ENCODE peak calls at places on chromosomes 5 and 9, in nine cellular contexts. One of them, this sample, is unnamed.
A peak's percentile ranks its signal among the peaks of the same experiment; 100 is the strongest.

GRCh38 chr5:179262126-179262920 is 82.9 kb downstream of the ADAMTS2 start:
- DNase-seq in BE2C: no peak
- DNase-seq in H9: peak; percentile 22
- DNase-seq in HFFc6: no peak
- DNase-seq in Panc1: no peak
- DNase-seq in mammary epithelial cell: no peak
- DNase-seq in body of pancreas: peak; percentile 6
- DNase-seq in tibial artery: peak; percentile 59
- DNase-seq in heart right ventricle: no peak
- DNase-seq in this sample: no peak

GRCh38 chr5:180811623-180812119 is 9.1 kb upstream of the MGAT1 start:
- DNase-seq in tibial artery: peak; percentile 65
- DNase-seq in body of pancreas: no peak
- DNase-seq in heart right ventricle: no peak
- DNase-seq in Panc1: no peak
- DNase-seq in H9: no peak
- DNase-seq in HFFc6: no peak
- DNase-seq in mammary epithelial cell: peak; percentile 50
- DNase-seq in BE2C: no peak
- DNase-seq in this sample: no peak

GRCh38 chr5:127564002-127564769 is 46.7 kb downstream of the PRRC1 start:
- DNase-seq in mammary epithelial cell: peak; percentile 44
- DNase-seq in heart right ventricle: peak; percentile 47
- DNase-seq in body of pancreas: peak; percentile 53
- DNase-seq in H9: no peak
- DNase-seq in tibial artery: no peak
- DNase-seq in BE2C: peak; percentile 55
- DNase-seq in HFFc6: peak; percentile 33
- DNase-seq in Panc1: peak; percentile 42
- DNase-seq in this sample: peak; percentile 45

GRCh38 chr9:110526426-110526825 is 53.1 kb downstream of the SVEP1 start:
- DNase-seq in H9: no peak
- DNase-seq in body of pancreas: no peak
- DNase-seq in BE2C: no peak
- DNase-seq in HFFc6: peak; percentile 47
- DNase-seq in tibial artery: no peak
- DNase-seq in Panc1: no peak
- DNase-seq in mammary epithelial cell: peak; percentile 56
- DNase-seq in heart right ventricle: no peak
- DNase-seq in this sample: no peak

GRCh38 chr5:61202213-61202612 is 39.9 kb upstream of the SMIM15 start:
- DNase-seq in BE2C: no peak
- DNase-seq in heart right ventricle: no peak
- DNase-seq in tibial artery: no peak
- DNase-seq in H9: no peak
- DNase-seq in HFFc6: peak; percentile 12
- DNase-seq in mammary epithelial cell: peak; percentile 8
- DNase-seq in body of pancreas: no peak
- DNase-seq in Panc1: no peak
- DNase-seq in this sample: peak; percentile 52

GRCh38 chr9:85142461-85143401 is 473.2 kb downstream of the NTRK2 start:
- DNase-seq in mammary epithelial cell: peak; percentile 28
- DNase-seq in heart right ventricle: no peak
- DNase-seq in HFFc6: no peak
- DNase-seq in Panc1: peak; percentile 18
- DNase-seq in body of pancreas: peak; percentile 12
- DNase-seq in BE2C: no peak
- DNase-seq in tibial artery: peak; percentile 64
- DNase-seq in H9: no peak
- DNase-seq in this sample: peak; percentile 45

GRCh38 chr5:152542741-152543140 is 137.7 kb upstream of the NMUR2 start:
- DNase-seq in BE2C: no peak
- DNase-seq in body of pancreas: no peak
- DNase-seq in H9: peak; percentile 68
- DNase-seq in tibial artery: no peak
- DNase-seq in heart right ventricle: no peak
- DNase-seq in HFFc6: peak; percentile 2
- DNase-seq in Panc1: no peak
- DNase-seq in mammary epithelial cell: peak; percentile 47
- DNase-seq in this sample: no peak

GRCh38 chr5:158739941-158740340 is 359.8 kb downstream of the EBF1 start:
- DNase-seq in tibial artery: no peak
- DNase-seq in Panc1: no peak
- DNase-seq in BE2C: peak; percentile 39
- DNase-seq in H9: no peak
- DNase-seq in mammary epithelial cell: no peak
- DNase-seq in body of pancreas: no peak
- DNase-seq in heart right ventricle: peak; percentile 28
- DNase-seq in HFFc6: no peak
- DNase-seq in this sample: no peak

GRCh38 chr9:93471135-93471534 is 17.8 kb upstream of the FAM120AOS start:
- DNase-seq in Panc1: no peak
- DNase-seq in mammary epithelial cell: no peak
- DNase-seq in body of pancreas: no peak
- DNase-seq in BE2C: no peak
- DNase-seq in H9: no peak
- DNase-seq in tibial artery: no peak
- DNase-seq in HFFc6: no peak
- DNase-seq in heart right ventricle: no peak
- DNase-seq in this sample: no peak

GRCh38 chr9:126508171-126508591 is 105.5 kb upstream of the LMX1B start:
- DNase-seq in H9: no peak
- DNase-seq in HFFc6: no peak
- DNase-seq in body of pancreas: no peak
- DNase-seq in heart right ventricle: no peak
- DNase-seq in Panc1: no peak
- DNase-seq in mammary epithelial cell: no peak
- DNase-seq in BE2C: peak; percentile 6
- DNase-seq in tibial artery: peak; percentile 63
- DNase-seq in this sample: no peak

GRCh38 chr5:157400741-157401140 is 59.3 kb upstream of the NIPAL4 start:
- DNase-seq in tibial artery: no peak
- DNase-seq in heart right ventricle: no peak
- DNase-seq in body of pancreas: no peak
- DNase-seq in H9: no peak
- DNase-seq in Panc1: no peak
- DNase-seq in BE2C: no peak
- DNase-seq in HFFc6: no peak
- DNase-seq in mammary epithelial cell: no peak
- DNase-seq in this sample: no peak

GRCh38 chr5:154384480-154385235 is 61.1 kb upstream of the SAP30L start:
- DNase-seq in H9: no peak
- DNase-seq in BE2C: no peak
- DNase-seq in Panc1: no peak
- DNase-seq in heart right ventricle: no peak
- DNase-seq in tibial artery: no peak
- DNase-seq in mammary epithelial cell: no peak
- DNase-seq in HFFc6: no peak
- DNase-seq in body of pancreas: no peak
- DNase-seq in this sample: peak; percentile 78

GRCh38 chr5:98433022-98433421 is 340.4 kb upstream of the RGMB start:
- DNase-seq in tibial artery: no peak
- DNase-seq in HFFc6: no peak
- DNase-seq in Panc1: no peak
- DNase-seq in heart right ventricle: no peak
- DNase-seq in mammary epithelial cell: no peak
- DNase-seq in H9: no peak
- DNase-seq in body of pancreas: no peak
- DNase-seq in BE2C: no peak
- DNase-seq in this sample: no peak

GRCh38 chr9:89642789-89643188 is 38.0 kb downstream of the GADD45G start:
- DNase-seq in BE2C: peak; percentile 58
- DNase-seq in H9: no peak
- DNase-seq in heart right ventricle: no peak
- DNase-seq in body of pancreas: no peak
- DNase-seq in Panc1: no peak
- DNase-seq in tibial artery: no peak
- DNase-seq in HFFc6: no peak
- DNase-seq in mammary epithelial cell: no peak
- DNase-seq in this sample: no peak

GRCh38 chr5:142000709-142001484 is 11.9 kb downstream of the GNPDA1 start:
- DNase-seq in HFFc6: no peak
- DNase-seq in BE2C: peak; percentile 43
- DNase-seq in tibial artery: no peak
- DNase-seq in Panc1: no peak
- DNase-seq in heart right ventricle: no peak
- DNase-seq in mammary epithelial cell: no peak
- DNase-seq in body of pancreas: no peak
- DNase-seq in H9: no peak
- DNase-seq in this sample: no peak

GRCh38 chr5:168291281-168291960 is at the start of gene WWC1:
- DNase-seq in tibial artery: no peak
- DNase-seq in H9: peak; percentile 91
- DNase-seq in body of pancreas: peak; percentile 91
- DNase-seq in mammary epithelial cell: peak; percentile 84
- DNase-seq in heart right ventricle: no peak
- DNase-seq in HFFc6: no peak
- DNase-seq in BE2C: peak; percentile 57
- DNase-seq in Panc1: no peak
- DNase-seq in this sample: peak; percentile 84

GRCh38 chr5:140109050-140109817 is 4.7 kb upstream of the PURA start:
- DNase-seq in Panc1: no peak
- DNase-seq in BE2C: no peak
- DNase-seq in body of pancreas: no peak
- DNase-seq in HFFc6: peak; percentile 46
- DNase-seq in heart right ventricle: peak; percentile 11
- DNase-seq in H9: no peak
- DNase-seq in tibial artery: no peak
- DNase-seq in mammary epithelial cell: no peak
- DNase-seq in this sample: no peak

GRCh38 chr5:1386274-1386717 is 41.4 kb upstream of the CLPTM1L start:
- DNase-seq in tibial artery: no peak
- DNase-seq in Panc1: no peak
- DNase-seq in heart right ventricle: peak; percentile 14
- DNase-seq in body of pancreas: peak; percentile 76
- DNase-seq in mammary epithelial cell: peak; percentile 15
- DNase-seq in HFFc6: peak; percentile 0
- DNase-seq in H9: peak; percentile 69
- DNase-seq in BE2C: peak; percentile 40
- DNase-seq in this sample: peak; percentile 80

GRCh38 chr5:130243641-130244040 is 339.4 kb downstream of the CHSY3 start:
- DNase-seq in Panc1: no peak
- DNase-seq in H9: peak; percentile 35
- DNase-seq in BE2C: no peak
- DNase-seq in body of pancreas: no peak
- DNase-seq in HFFc6: no peak
- DNase-seq in tibial artery: no peak
- DNase-seq in mammary epithelial cell: no peak
- DNase-seq in heart right ventricle: no peak
- DNase-seq in this sample: no peak

GRCh38 chr5:143106175-143106574 is 297.3 kb downstream of the NR3C1 start:
- DNase-seq in BE2C: peak; percentile 43
- DNase-seq in H9: no peak
- DNase-seq in body of pancreas: peak; percentile 70
- DNase-seq in mammary epithelial cell: peak; percentile 53
- DNase-seq in Panc1: peak; percentile 20
- DNase-seq in heart right ventricle: peak; percentile 51
- DNase-seq in tibial artery: no peak
- DNase-seq in HFFc6: peak; percentile 41
- DNase-seq in this sample: no peak
- TF ChIP-seq CTCF in BE2C: peak; percentile 51
- TF ChIP-seq CTCF in H9: peak; percentile 40
- TF ChIP-seq CTCF in body of pancreas: peak; percentile 58
- TF ChIP-seq CTCF in mammary epithelial cell: peak; percentile 32
- TF ChIP-seq CTCF in Panc1: peak; percentile 33
- TF ChIP-seq CTCF in heart right ventricle: peak; percentile 32
- TF ChIP-seq CTCF in tibial artery: peak; percentile 15
- TF ChIP-seq CTCF in HFFc6: peak; percentile 56
- TF ChIP-seq CTCF in this sample: no peak

GRCh38 chr9:74609671-74610416 is 112.7 kb downstream of the RORB start:
- DNase-seq in tibial artery: no peak
- DNase-seq in heart right ventricle: no peak
- DNase-seq in HFFc6: no peak
- DNase-seq in mammary epithelial cell: peak; percentile 4
- DNase-seq in BE2C: no peak
- DNase-seq in H9: no peak
- DNase-seq in Panc1: no peak
- DNase-seq in body of pancreas: no peak
- DNase-seq in this sample: no peak
- TF ChIP-seq CTCF in tibial artery: no peak
- TF ChIP-seq CTCF in heart right ventricle: no peak
- TF ChIP-seq CTCF in HFFc6: no peak
- TF ChIP-seq CTCF in mammary epithelial cell: no peak
- TF ChIP-seq CTCF in BE2C: no peak
- TF ChIP-seq CTCF in H9: peak; percentile 37
- TF ChIP-seq CTCF in Panc1: no peak
- TF ChIP-seq CTCF in body of pancreas: no peak
- TF ChIP-seq CTCF in this sample: no peak

DNA sequence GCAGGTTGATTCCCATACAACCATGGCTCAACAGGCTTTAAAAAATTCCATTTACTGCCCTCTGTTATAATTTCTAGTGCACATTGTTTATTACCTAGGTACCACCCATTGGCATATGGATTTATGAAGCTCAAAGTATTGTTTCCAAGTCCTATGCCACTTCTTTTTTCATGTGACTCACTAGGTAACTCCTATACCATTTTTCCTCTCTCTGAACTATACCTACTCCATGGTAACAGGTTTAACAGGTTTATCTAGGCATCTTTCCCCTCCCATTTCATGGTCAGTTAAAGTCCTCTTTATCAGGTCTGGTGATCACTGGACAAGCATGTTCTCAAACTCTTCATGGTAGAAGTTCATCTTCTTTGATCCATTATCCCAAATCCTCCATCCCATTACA is 49.6 kb upstream of the ABCA1 start:
- DNase-seq in heart right ventricle: no peak
- DNase-seq in Panc1: no peak
- DNase-seq in HFFc6: no peak
- DNase-seq in BE2C: no peak
- DNase-seq in body of pancreas: no peak
- DNase-seq in tibial artery: no peak
- DNase-seq in H9: no peak
- DNase-seq in mammary epithelial cell: peak; percentile 19
- DNase-seq in this sample: no peak
- TF ChIP-seq CTCF in heart right ventricle: no peak
- TF ChIP-seq CTCF in Panc1: no peak
- TF ChIP-seq CTCF in HFFc6: no peak
- TF ChIP-seq CTCF in BE2C: no peak
- TF ChIP-seq CTCF in body of pancreas: no peak
- TF ChIP-seq CTCF in tibial artery: no peak
- TF ChIP-seq CTCF in H9: no peak
- TF ChIP-seq CTCF in mammary epithelial cell: no peak
- TF ChIP-seq CTCF in this sample: no peak

DNA sequence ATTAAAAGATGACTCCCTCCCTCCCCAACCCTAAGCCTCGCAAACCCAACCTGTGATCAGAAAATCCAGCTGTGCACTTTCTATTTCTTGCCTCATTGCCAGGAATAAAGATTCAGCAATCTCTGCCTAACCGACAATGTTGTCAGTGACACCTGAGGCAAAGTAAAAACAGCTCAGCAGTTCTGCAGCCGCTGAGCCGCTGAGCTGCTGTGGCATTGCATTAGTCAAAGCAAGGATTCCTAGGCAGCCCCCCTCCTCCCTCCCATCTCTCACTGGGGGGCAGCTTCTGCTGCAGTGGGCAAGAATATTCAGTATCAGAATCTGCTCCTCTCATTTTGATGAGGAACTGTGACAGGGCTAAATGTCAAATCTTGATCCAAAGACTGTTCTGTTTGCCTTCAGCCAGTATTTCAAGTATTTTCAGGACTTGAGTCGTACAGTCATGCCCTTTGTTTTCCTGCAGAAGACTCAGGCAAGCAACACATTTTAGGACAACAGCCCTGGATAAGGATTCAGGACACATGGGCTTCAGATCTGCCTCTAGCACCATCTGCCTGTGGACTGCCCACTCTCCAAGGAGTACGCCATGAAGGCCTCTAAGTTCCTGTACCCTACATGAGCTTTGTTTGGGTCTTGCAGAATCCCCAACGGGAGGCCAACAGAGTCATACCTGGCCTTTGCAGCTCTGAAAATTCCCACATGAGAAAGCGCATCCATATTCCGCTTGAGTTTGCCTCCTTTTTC is 41.1 kb upstream of the DAP start:
- DNase-seq in heart right ventricle: no peak
- DNase-seq in BE2C: no peak
- DNase-seq in body of pancreas: no peak
- DNase-seq in HFFc6: no peak
- DNase-seq in mammary epithelial cell: no peak
- DNase-seq in tibial artery: no peak
- DNase-seq in H9: no peak
- DNase-seq in Panc1: peak; percentile 8
- DNase-seq in this sample: no peak
- TF ChIP-seq CTCF in heart right ventricle: no peak
- TF ChIP-seq CTCF in BE2C: no peak
- TF ChIP-seq CTCF in body of pancreas: no peak
- TF ChIP-seq CTCF in HFFc6: no peak
- TF ChIP-seq CTCF in mammary epithelial cell: no peak
- TF ChIP-seq CTCF in tibial artery: peak; percentile 13
- TF ChIP-seq CTCF in H9: no peak
- TF ChIP-seq CTCF in Panc1: no peak
- TF ChIP-seq CTCF in this sample: no peak